ENCODE peak calls at places on chromosomes 5 and 9, in eight cellular contexts. One of them, this sample, is unnamed.
A peak's percentile ranks its signal among the peaks of the same experiment; 100 is the strongest.

GRCh38 chr5:22063717-22064116 is 789.4 kb downstream of the CDH12 start:
- DNase-seq in foreskin fibroblast: no peak
- DNase-seq in cardiac muscle cell: no peak
- DNase-seq in GM23338: no peak
- DNase-seq in retinal pigment epithelial cell: no peak
- DNase-seq in AG04450: no peak
- DNase-seq in uterus: no peak
- DNase-seq in left lung: no peak
- DNase-seq in this sample: no peak

GRCh38 chr5:150263801-150264621 is 25.6 kb downstream of the CAMK2A start:
- DNase-seq in foreskin fibroblast: peak; percentile 82
- DNase-seq in cardiac muscle cell: peak; percentile 60
- DNase-seq in GM23338: no peak
- DNase-seq in retinal pigment epithelial cell: peak; percentile 78
- DNase-seq in AG04450: peak; percentile 65
- DNase-seq in uterus: peak; percentile 63
- DNase-seq in left lung: no peak
- DNase-seq in this sample: no peak

GRCh38 chr5:150154618-150155134 is 969 bp downstream of the PDGFRB start:
- DNase-seq in foreskin fibroblast: no peak
- DNase-seq in cardiac muscle cell: no peak
- DNase-seq in GM23338: peak; percentile 41
- DNase-seq in retinal pigment epithelial cell: peak; percentile 84
- DNase-seq in AG04450: no peak
- DNase-seq in uterus: no peak
- DNase-seq in left lung: no peak
- DNase-seq in this sample: no peak

GRCh38 chr5:138352071-138352721 is at the start of gene KDM3B:
- DNase-seq in foreskin fibroblast: peak; percentile 78
- DNase-seq in cardiac muscle cell: peak; percentile 88
- DNase-seq in GM23338: peak; percentile 84
- DNase-seq in retinal pigment epithelial cell: no peak
- DNase-seq in AG04450: peak; percentile 23
- DNase-seq in uterus: peak; percentile 87
- DNase-seq in left lung: peak; percentile 84
- DNase-seq in this sample: peak; percentile 59

GRCh38 chr9:122397749-122398148 is 26.9 kb downstream of the PTGS1 start:
- DNase-seq in foreskin fibroblast: no peak
- DNase-seq in cardiac muscle cell: no peak
- DNase-seq in GM23338: no peak
- DNase-seq in retinal pigment epithelial cell: no peak
- DNase-seq in AG04450: no peak
- DNase-seq in uterus: no peak
- DNase-seq in left lung: no peak
- DNase-seq in this sample: no peak

GRCh38 chr9:91474656-91475055 is 51.0 kb upstream of the NFIL3 start:
- DNase-seq in foreskin fibroblast: no peak
- DNase-seq in cardiac muscle cell: no peak
- DNase-seq in GM23338: no peak
- DNase-seq in retinal pigment epithelial cell: no peak
- DNase-seq in AG04450: no peak
- DNase-seq in uterus: no peak
- DNase-seq in left lung: no peak
- DNase-seq in this sample: no peak

GRCh38 chr9:34994429-34995287 is 5.1 kb downstream of the DNAJB5 start:
- DNase-seq in foreskin fibroblast: peak; percentile 47
- DNase-seq in cardiac muscle cell: peak; percentile 59
- DNase-seq in GM23338: peak; percentile 79
- DNase-seq in retinal pigment epithelial cell: no peak
- DNase-seq in AG04450: no peak
- DNase-seq in uterus: peak; percentile 50
- DNase-seq in left lung: no peak
- DNase-seq in this sample: no peak

GRCh38 chr9:137374131-137374845 is 48.7 kb downstream of the EXD3 start:
- DNase-seq in foreskin fibroblast: no peak
- DNase-seq in cardiac muscle cell: no peak
- DNase-seq in GM23338: no peak
- DNase-seq in retinal pigment epithelial cell: no peak
- DNase-seq in AG04450: no peak
- DNase-seq in uterus: no peak
- DNase-seq in left lung: no peak
- DNase-seq in this sample: no peak

GRCh38 chr9:111961011-111961410 is 64.4 kb downstream of the UGCG start:
- DNase-seq in foreskin fibroblast: peak; percentile 79
- DNase-seq in cardiac muscle cell: no peak
- DNase-seq in GM23338: no peak
- DNase-seq in retinal pigment epithelial cell: no peak
- DNase-seq in AG04450: no peak
- DNase-seq in uterus: no peak
- DNase-seq in left lung: no peak
- DNase-seq in this sample: no peak

GRCh38 chr5:96247097-96247675 is 185.9 kb downstream of the PCSK1 start:
- DNase-seq in foreskin fibroblast: peak; percentile 50
- DNase-seq in cardiac muscle cell: peak; percentile 72
- DNase-seq in GM23338: no peak
- DNase-seq in retinal pigment epithelial cell: peak; percentile 56
- DNase-seq in AG04450: no peak
- DNase-seq in uterus: no peak
- DNase-seq in left lung: no peak
- DNase-seq in this sample: no peak

GRCh38 chr5:78657201-78657600 is 8.6 kb upstream of the LHFPL2 start:
- DNase-seq in foreskin fibroblast: no peak
- DNase-seq in cardiac muscle cell: no peak
- DNase-seq in GM23338: no peak
- DNase-seq in retinal pigment epithelial cell: no peak
- DNase-seq in AG04450: no peak
- DNase-seq in uterus: no peak
- DNase-seq in left lung: no peak
- DNase-seq in this sample: no peak

GRCh38 chr5:42929871-42930270 is 110.2 kb downstream of the ANXA2R start:
- DNase-seq in foreskin fibroblast: no peak
- DNase-seq in cardiac muscle cell: no peak
- DNase-seq in GM23338: no peak
- DNase-seq in retinal pigment epithelial cell: no peak
- DNase-seq in AG04450: no peak
- DNase-seq in uterus: no peak
- DNase-seq in left lung: no peak
- DNase-seq in this sample: no peak

GRCh38 chr5:132204330-132204729 is 23.3 kb downstream of the P4HA2 start:
- DNase-seq in foreskin fibroblast: no peak
- DNase-seq in cardiac muscle cell: no peak
- DNase-seq in GM23338: no peak
- DNase-seq in retinal pigment epithelial cell: no peak
- DNase-seq in AG04450: no peak
- DNase-seq in uterus: no peak
- DNase-seq in left lung: no peak
- DNase-seq in this sample: no peak

GRCh38 chr5:170357853-170358497 is 31.2 kb downstream of the KCNMB1 start:
- DNase-seq in foreskin fibroblast: no peak
- DNase-seq in cardiac muscle cell: no peak
- DNase-seq in GM23338: no peak
- DNase-seq in retinal pigment epithelial cell: no peak
- DNase-seq in AG04450: no peak
- DNase-seq in uterus: peak; percentile 52
- DNase-seq in left lung: peak; percentile 87
- DNase-seq in this sample: no peak

GRCh38 chr9:77647659-77648457 is at the start of gene GNA14:
- DNase-seq in foreskin fibroblast: peak; percentile 10
- DNase-seq in cardiac muscle cell: peak; percentile 44
- DNase-seq in GM23338: peak; percentile 81
- DNase-seq in retinal pigment epithelial cell: no peak
- DNase-seq in AG04450: no peak
- DNase-seq in uterus: peak; percentile 45
- DNase-seq in left lung: peak; percentile 51
- DNase-seq in this sample: no peak

GRCh38 chr5:94469889-94470288 is 148.5 kb downstream of the KIAA0825 start:
- DNase-seq in foreskin fibroblast: peak; percentile 85
- DNase-seq in cardiac muscle cell: no peak
- DNase-seq in GM23338: no peak
- DNase-seq in retinal pigment epithelial cell: no peak
- DNase-seq in AG04450: peak; percentile 39
- DNase-seq in uterus: no peak
- DNase-seq in left lung: no peak
- DNase-seq in this sample: no peak

GRCh38 chr5:157464518-157465171 is 4.6 kb downstream of the NIPAL4 start:
- DNase-seq in foreskin fibroblast: peak; percentile 88
- DNase-seq in cardiac muscle cell: no peak
- DNase-seq in GM23338: peak; percentile 41
- DNase-seq in retinal pigment epithelial cell: peak; percentile 59
- DNase-seq in AG04450: peak; percentile 61
- DNase-seq in uterus: peak; percentile 73
- DNase-seq in left lung: peak; percentile 57
- DNase-seq in this sample: peak; percentile 53

GRCh38 chr5:100520348-100520747 is 14.8 kb upstream of the FAM174A start:
- DNase-seq in foreskin fibroblast: no peak
- DNase-seq in cardiac muscle cell: no peak
- DNase-seq in GM23338: peak; percentile 67
- DNase-seq in retinal pigment epithelial cell: no peak
- DNase-seq in AG04450: no peak
- DNase-seq in uterus: no peak
- DNase-seq in left lung: no peak
- DNase-seq in this sample: no peak

DNA sequence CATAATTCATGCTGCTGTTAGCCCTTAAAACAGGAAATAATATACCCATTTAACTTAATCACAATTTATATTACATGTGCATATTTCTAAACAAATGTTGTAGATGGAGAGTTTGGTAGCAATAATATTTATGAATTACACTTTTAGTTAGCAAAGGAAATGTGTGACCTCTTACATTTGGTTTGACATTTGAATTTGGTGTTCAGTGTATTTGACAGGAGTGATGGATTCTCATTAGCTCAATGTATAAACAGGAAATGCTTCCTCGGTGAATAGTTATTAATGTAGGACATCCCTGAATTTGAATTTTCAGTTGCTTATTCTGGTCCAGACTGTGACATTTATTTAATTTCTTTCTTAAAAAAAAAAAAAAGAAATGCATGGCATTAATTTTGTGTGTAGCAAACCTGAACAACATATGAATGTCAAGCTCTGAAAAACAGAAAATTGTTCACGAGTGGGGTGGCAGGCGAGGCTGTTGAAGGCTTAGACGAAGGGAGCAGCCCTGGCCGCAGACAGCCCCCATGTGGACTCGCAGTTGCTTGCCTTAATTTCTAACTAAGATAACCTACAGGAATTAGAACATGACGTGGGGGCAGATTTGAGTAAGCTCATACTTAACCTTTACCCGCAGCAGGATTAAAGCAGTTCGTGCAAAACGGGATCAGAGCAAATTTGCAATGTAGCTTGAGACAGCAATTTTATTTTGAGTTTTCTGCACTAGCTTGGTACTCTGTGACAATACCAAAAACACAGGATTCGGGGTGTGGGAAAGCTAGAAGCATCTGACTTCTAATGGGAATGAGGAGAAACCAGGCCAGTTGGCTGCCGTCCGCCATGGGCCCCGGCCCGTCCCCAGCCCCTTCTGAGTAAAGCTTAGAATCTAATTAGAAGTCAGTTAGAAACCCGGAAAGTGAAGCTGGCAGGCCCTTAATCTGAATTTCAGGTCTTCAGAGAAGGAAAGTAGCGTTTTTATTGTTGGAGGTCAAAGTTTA is 134.3 kb downstream of the MACROH2A1 start:
- DNase-seq in foreskin fibroblast: no peak
- DNase-seq in cardiac muscle cell: no peak
- DNase-seq in GM23338: no peak
- DNase-seq in retinal pigment epithelial cell: peak; percentile 65
- DNase-seq in AG04450: no peak
- DNase-seq in uterus: no peak
- DNase-seq in left lung: no peak
- DNase-seq in this sample: no peak
- H3K4me3 ChIP-seq in foreskin fibroblast: no peak overlapping the region
- H3K4me3 ChIP-seq in cardiac muscle cell: no peak overlapping the region
- H3K4me3 ChIP-seq in GM23338: no peak overlapping the region
- H3K4me3 ChIP-seq in retinal pigment epithelial cell: no peak overlapping the region
- H3K4me3 ChIP-seq in AG04450: no peak overlapping the region
- H3K4me3 ChIP-seq in uterus: no peak overlapping the region
- H3K4me3 ChIP-seq in left lung: no peak overlapping the region
- H3K4me3 ChIP-seq in this sample: no peak overlapping the region

GRCh38 chr9:12698986-12699385 is 5.8 kb downstream of the TYRP1 start:
- DNase-seq in foreskin fibroblast: no peak
- DNase-seq in cardiac muscle cell: no peak
- DNase-seq in GM23338: peak; percentile 22
- DNase-seq in retinal pigment epithelial cell: no peak
- DNase-seq in AG04450: no peak
- DNase-seq in uterus: no peak
- DNase-seq in left lung: no peak
- DNase-seq in this sample: no peak
- TF ChIP-seq CTCF in foreskin fibroblast: no peak
- TF ChIP-seq CTCF in cardiac muscle cell: peak; percentile 47
- TF ChIP-seq CTCF in GM23338: peak; percentile 38
- TF ChIP-seq CTCF in retinal pigment epithelial cell: peak; percentile 55
- TF ChIP-seq CTCF in AG04450: peak; percentile 27
- TF ChIP-seq CTCF in uterus: no peak
- TF ChIP-seq CTCF in left lung: no peak
- TF ChIP-seq CTCF in this sample: no peak

DNA sequence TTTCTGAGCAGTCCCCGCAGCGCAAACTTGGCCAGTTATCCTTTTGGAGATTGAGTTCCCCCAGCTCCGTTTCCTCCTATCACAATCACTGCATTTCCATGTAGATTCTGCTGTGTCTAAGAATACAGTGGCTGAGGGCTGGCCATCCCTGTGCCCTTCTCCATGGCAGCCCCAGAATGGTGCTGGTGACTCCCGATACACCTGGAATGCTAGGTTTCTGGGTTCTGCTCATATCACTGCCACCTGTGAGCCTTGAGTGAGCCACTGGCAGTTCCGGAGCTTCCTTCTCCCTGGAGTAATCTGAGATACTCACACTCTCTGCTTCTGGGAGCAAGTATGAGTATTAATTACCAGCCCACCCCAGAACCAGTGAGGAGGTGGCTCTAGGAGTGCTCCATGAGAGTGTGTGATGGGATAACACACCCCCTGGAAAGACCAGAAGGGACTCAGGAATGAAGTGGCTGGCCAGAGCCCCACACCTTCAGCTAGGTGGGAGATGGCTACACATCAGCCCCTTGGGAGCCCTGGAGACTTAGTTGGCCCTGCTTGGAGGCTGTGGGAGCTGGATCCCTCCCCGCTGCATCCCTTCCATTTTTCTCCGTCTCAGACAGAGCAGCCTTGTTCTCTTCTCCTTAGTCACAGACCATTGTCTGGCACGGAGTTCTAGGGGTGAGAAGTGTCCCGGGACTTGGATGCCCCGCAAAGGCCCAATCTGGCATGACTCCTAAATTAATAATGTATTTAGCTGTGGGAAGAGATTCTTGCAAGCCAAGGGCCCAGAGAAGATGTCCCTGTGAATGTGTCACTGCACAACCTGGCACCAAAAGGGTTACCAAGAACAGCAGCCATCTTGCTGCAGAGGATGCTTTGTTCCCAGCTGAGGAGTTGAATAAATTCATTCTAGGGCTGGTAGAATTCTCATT is 4.9 kb downstream of the PCDHGC5 start:
- DNase-seq in foreskin fibroblast: peak; percentile 47
- DNase-seq in cardiac muscle cell: no peak
- DNase-seq in GM23338: no peak
- DNase-seq in retinal pigment epithelial cell: no peak
- DNase-seq in AG04450: no peak
- DNase-seq in uterus: no peak
- DNase-seq in left lung: no peak
- DNase-seq in this sample: no peak
- H3K4me3 ChIP-seq in foreskin fibroblast: no peak overlapping the region
- H3K4me3 ChIP-seq in cardiac muscle cell: no peak overlapping the region
- H3K4me3 ChIP-seq in GM23338: peak overlapping the region; percentile 51
- H3K4me3 ChIP-seq in retinal pigment epithelial cell: no peak overlapping the region
- H3K4me3 ChIP-seq in AG04450: no peak overlapping the region
- H3K4me3 ChIP-seq in uterus: no peak overlapping the region
- H3K4me3 ChIP-seq in left lung: no peak overlapping the region
- H3K4me3 ChIP-seq in this sample: no peak overlapping the region

GRCh38 chr9:9142001-9142400 is 1342.4 kb upstream of the DMAC1 start:
- DNase-seq in foreskin fibroblast: no peak
- DNase-seq in cardiac muscle cell: no peak
- DNase-seq in GM23338: peak; percentile 61
- DNase-seq in retinal pigment epithelial cell: no peak
- DNase-seq in AG04450: no peak
- DNase-seq in uterus: no peak
- DNase-seq in left lung: no peak
- DNase-seq in this sample: no peak
- TF ChIP-seq CTCF in foreskin fibroblast: no peak
- TF ChIP-seq CTCF in cardiac muscle cell: no peak
- TF ChIP-seq CTCF in GM23338: peak; percentile 26
- TF ChIP-seq CTCF in retinal pigment epithelial cell: no peak
- TF ChIP-seq CTCF in AG04450: no peak
- TF ChIP-seq CTCF in uterus: no peak
- TF ChIP-seq CTCF in left lung: no peak
- TF ChIP-seq CTCF in this sample: no peak

This sample was measured in GM12864.